ENCODE peak calls at places on chromosome 19, in ten cellular contexts. T is pancreas, D is ELF-1, C is Panc1, M is NCI-H1092, G is endothelial cell of umbilical vein, J is cerebellum, Y is aorta, I is HAP-1, U is iPS DF 6.9. W is an unnamed sample.

GRCh38 chr19:30719189-30719990 is 347.2 kb downstream of the ZNF536 start:
- DNase-seq in J (peak), T (peak), Y (no peak), M (no peak), I (peak), G (no peak), D (peak), C (no peak), U (no peak), W (peak)

GRCh38 chr19:47316513-47316912 is 6.9 kb downstream of the C5AR1 start:
- DNase-seq in T (no peak), C (no peak), J (no peak), D (no peak), I (no peak), Y (no peak), G (no peak), M (no peak), U (no peak), W (no peak)

GRCh38 chr19:39307233-39307821 is 11.1 kb downstream of the IFNL1 start:
- DNase-seq in Y (peak), I (no peak), G (no peak), J (peak), D (peak), M (no peak), C (no peak), T (no peak), U (no peak), W (no peak)

GRCh38 chr19:10412257-10412977 is 7.9 kb upstream of the PDE4A start:
- DNase-seq in J (no peak), M (no peak), T (no peak), I (no peak), D (no peak), U (no peak), G (no peak), C (no peak), Y (no peak), W (no peak)

GRCh38 chr19:46209051-46209450 is 20.5 kb upstream of the IGFL1 start:
- DNase-seq in C (no peak), J (no peak), G (no peak), T (no peak), Y (peak), U (no peak), D (peak), I (no peak), M (no peak), W (no peak)

GRCh38 chr19:56076413-56076998 is 44.6 kb downstream of the ZNF787 start:
- DNase-seq in I (peak), T (no peak), G (peak), J (peak), Y (no peak), C (peak), D (peak), U (no peak), M (no peak), W (peak)

GRCh38 chr19:47485210-47485609 is 1.2 kb upstream of the KPTN start:
- DNase-seq in T (no peak), D (no peak), U (no peak), C (no peak), M (no peak), Y (no peak), G (no peak), I (no peak), J (no peak), W (no peak)

GRCh38 chr19:10662384-10663251 is 8.5 kb downstream of the ILF3 start:
- DNase-seq in D (no peak), Y (no peak), G (no peak), I (no peak), C (no peak), T (no peak), J (no peak), U (no peak), M (no peak), W (no peak)

GRCh38 chr19:47573076-47574026 is at the start of gene ZNF541:
- DNase-seq in D (peak), T (peak), M (no peak), C (no peak), J (peak), U (no peak), Y (peak), I (peak), G (peak), W (peak)

GRCh38 chr19:36436531-36436930 is 18.1 kb upstream of the ZFP82 start:
- DNase-seq in U (no peak), D (no peak), G (no peak), Y (no peak), C (no peak), M (no peak), J (no peak), T (no peak), I (no peak), W (no peak)

GRCh38 chr19:35130761-35131720 is 3.8 kb downstream of the LGI4 start:
- DNase-seq in T (no peak), I (no peak), G (no peak), J (no peak), C (no peak), Y (no peak), M (no peak), D (no peak), U (no peak), W (no peak)

GRCh38 chr19:13899393-13899792 is 6.5 kb downstream of the BRME1 start:
- DNase-seq in C (no peak), Y (no peak), I (no peak), J (no peak), G (no peak), M (no peak), D (no peak), T (no peak), U (no peak), W (no peak)